ENCODE peak calls at places on chromosomes 13 and 19, in six cellular contexts. J is NCI-H1092; I is T-cell; D is effector memory CD4-positive, alpha-beta T cell; T is NCI-H2029; N is EL. V is an unnamed sample.

GRCh38 chr19:27889156-27889555 is 1323.8 kb downstream of the UQCRFS1 start:
- DNase-seq in J (no peak), I (no peak), D (no peak), T (no peak), N (no peak), V (no peak)

GRCh38 chr13:108897955-108898354 is 268.5 kb downstream of the MYO16 start:
- DNase-seq in J (no peak), I (no peak), D (no peak), T (no peak), N (no peak), V (no peak)

GRCh38 chr19:17681505-17682125 is 6.5 kb downstream of the UNC13A start:
- DNase-seq in J (no peak), I (peak), D (no peak), T (no peak), N (peak), V (no peak)

GRCh38 chr13:23430664-23431063 is 2.8 kb downstream of the SACS start:
- DNase-seq in J (no peak), I (no peak), D (no peak), T (no peak), N (no peak), V (no peak)

GRCh38 chr19:17648097-17648660 is 40.0 kb downstream of the UNC13A start:
- DNase-seq in J (no peak), I (no peak), D (no peak), T (no peak), N (no peak), V (no peak)

GRCh38 chr13:19071161-19071936 is 110.3 kb downstream of the TUBA3C start:
- DNase-seq in J (no peak), I (no peak), D (no peak), T (no peak), N (no peak), V (no peak)

GRCh38 chr13:79709526-79709925 is 228.6 kb downstream of the NDFIP2 start:
- DNase-seq in J (no peak), I (no peak), D (no peak), T (no peak), N (peak), V (no peak)

GRCh38 chr19:14774373-14774772 is 4.0 kb downstream of the ADGRE2 start:
- DNase-seq in J (no peak), I (no peak), D (no peak), T (no peak), N (no peak), V (no peak)

GRCh38 chr13:97226788-97227627 is 4.9 kb downstream of the MBNL2 start:
- DNase-seq in J (no peak), I (peak), D (peak), T (no peak), N (peak), V (peak)

GRCh38 chr19:1082165-1082927 is 12.8 kb downstream of the POLR2E start:
- DNase-seq in J (no peak), I (peak), D (peak), T (peak), N (peak), V (no peak)

GRCh38 chr19:20250627-20251026 is 83.6 kb downstream of the ZNF486 start:
- DNase-seq in J (no peak), I (no peak), D (no peak), T (no peak), N (no peak), V (no peak)

GRCh38 chr19:9115307-9115813 is at the start of gene OR7G1:
- DNase-seq in J (no peak), I (no peak), D (no peak), T (no peak), N (no peak), V (no peak)

GRCh38 chr19:1221141-1221903 is 15.7 kb downstream of the STK11 start:
- DNase-seq in J (no peak), I (no peak), D (no peak), T (no peak), N (peak), V (no peak)

GRCh38 chr19:46000497-46001246 is 5.4 kb downstream of the CCDC61 start:
- DNase-seq in J (no peak), I (peak), D (peak), T (peak), N (no peak), V (peak)

GRCh38 chr19:4645718-4646117 is 6.4 kb downstream of the TNFAIP8L1 start:
- DNase-seq in J (no peak), I (no peak), D (no peak), T (no peak), N (no peak), V (no peak)

GRCh38 chr13:97522243-97522642 is 88.3 kb downstream of the RAP2A start:
- DNase-seq in J (no peak), I (no peak), D (no peak), T (no peak), N (no peak), V (no peak)

GRCh38 chr19:17648786-17649185 is 39.4 kb downstream of the UNC13A start:
- DNase-seq in J (no peak), I (no peak), D (no peak), T (no peak), N (no peak), V (no peak)

GRCh38 chr13:30004204-30004603 is 153.8 kb upstream of the UBL3 start:
- DNase-seq in J (no peak), I (no peak), D (no peak), T (no peak), N (peak), V (no peak)

GRCh38 chr13:103099894-103100293 is 33.7 kb upstream of the SLC10A2 start:
- DNase-seq in J (no peak), I (no peak), D (no peak), T (no peak), N (no peak), V (no peak)

GRCh38 chr19:373391-374182 is 29.0 kb upstream of the MIER2 start:
- DNase-seq in J (no peak), I (no peak), D (no peak), T (no peak), N (no peak), V (no peak)

GRCh38 chr19:32857584-32857983 is 12.0 kb downstream of the SLC7A9 start:
- DNase-seq in J (no peak), I (no peak), D (no peak), T (no peak), N (no peak), V (no peak)

GRCh38 chr13:52348983-52349780 is 56.8 kb downstream of the THSD1 start:
- DNase-seq in J (no peak), I (no peak), D (no peak), T (no peak), N (peak), V (no peak)

GRCh38 chr19:416416-416815 is 7.5 kb upstream of the C2CD4C start:
- DNase-seq in J (no peak), I (no peak), D (no peak), T (no peak), N (no peak), V (no peak)

GRCh38 chr13:28729541-28729940 is 10.8 kb upstream of the SLC46A3 start:
- DNase-seq in J (no peak), I (no peak), D (no peak), T (no peak), N (no peak), V (no peak)

GRCh38 chr19:10491472-10492047 is 11.6 kb downstream of the KEAP1 start:
- DNase-seq in J (no peak), I (no peak), D (no peak), T (no peak), N (no peak), V (no peak)

GRCh38 chr19:6222884-6223283 is 56.9 kb downstream of the MLLT1 start:
- DNase-seq in J (no peak), I (no peak), D (no peak), T (no peak), N (no peak), V (no peak)

GRCh38 chr13:65264066-65264465 is 1966.1 kb downstream of the PCDH9 start:
- DNase-seq in J (no peak), I (no peak), D (no peak), T (no peak), N (no peak), V (no peak)

GRCh38 chr13:99421758-99422555 is 79.3 kb upstream of the TM9SF2 start:
- DNase-seq in J (no peak), I (no peak), D (no peak), T (no peak), N (no peak), V (no peak)

GRCh38 chr19:21463449-21464105 is 41.8 kb upstream of the ZNF429 start:
- DNase-seq in J (peak), I (no peak), D (no peak), T (peak), N (peak), V (no peak)

GRCh38 chr13:29707876-29708543 is 112.5 kb upstream of the SLC7A1 start:
- DNase-seq in J (no peak), I (peak), D (no peak), T (no peak), N (peak), V (peak)

GRCh38 chr19:20423381-20424207 is 142.0 kb downstream of the ZNF737 start:
- DNase-seq in J (no peak), I (peak), D (peak), T (peak), N (peak), V (peak)

GRCh38 chr13:77919351-77920294 is 992 bp upstream of the EDNRB start:
- DNase-seq in J (peak), I (no peak), D (no peak), T (no peak), N (peak), V (peak)

GRCh38 chr13:42011601-42012401 is 36.6 kb upstream of the DGKH start:
- DNase-seq in J (no peak), I (no peak), D (no peak), T (no peak), N (no peak), V (no peak)

GRCh38 chr13:59458908-59459579 is 704.7 kb downstream of the DIAPH3 start:
- DNase-seq in J (no peak), I (no peak), D (no peak), T (no peak), N (peak), V (peak)

GRCh38 chr13:44493213-44493812 is 82.8 kb downstream of the TSC22D1 start:
- DNase-seq in J (no peak), I (no peak), D (no peak), T (no peak), N (no peak), V (no peak)

GRCh38 chr13:47548294-47548825 is 452.7 kb downstream of the SUCLA2 start:
- DNase-seq in J (no peak), I (no peak), D (no peak), T (no peak), N (no peak), V (no peak)

GRCh38 chr19:56120371-56121179 is 520 bp downstream of the ZNF787 start:
- DNase-seq in J (peak), I (peak), D (peak), T (peak), N (peak), V (peak)

GRCh38 chr13:110113284-110113764 is 193.6 kb downstream of the COL4A1 start:
- DNase-seq in J (no peak), I (no peak), D (no peak), T (no peak), N (peak), V (no peak)

GRCh38 chr13:32824671-32825070 is 191.6 kb upstream of the KL start:
- DNase-seq in J (no peak), I (no peak), D (no peak), T (no peak), N (peak), V (no peak)

V was measured in pons.